ENCODE peak calls at places on chromosomes 1 and 21, in five cellular contexts. F is AML-193; H is Daoy; A is activated CD8-positive, alpha-beta T cell treated with anti-CD3 and anti-CD28 coated beads for 36 hours; G is DMS53. R is an unnamed sample.

GRCh38 chr1:111615874-111616715 is 3.5 kb upstream of the RAP1A start:
- DNase-seq in A (peak; percentile 75), F (peak; percentile 66), G (no peak), H (peak; percentile 72), R (no peak)

GRCh38 chr1:189697113-189697512 is 780.6 kb downstream of the BRINP3 start:
- DNase-seq in G (no peak), A (no peak), H (peak; percentile 1), F (no peak), R (no peak)

GRCh38 chr1:26786437-26787380 is 1.0 kb upstream of the PIGV start:
- DNase-seq in F (peak; percentile 69), H (peak; percentile 85), G (peak; percentile 66), A (peak; percentile 72), R (peak; percentile 16)

GRCh38 chr1:155379180-155379876 is 58.6 kb downstream of the RUSC1 start:
- DNase-seq in G (peak; percentile 48), F (peak; percentile 2), H (no peak), A (no peak), R (no peak)

GRCh38 chr1:7388488-7389185 is 382.5 kb upstream of the VAMP3 start:
- DNase-seq in G (no peak), H (peak; percentile 78), F (no peak), A (no peak), R (peak; percentile 57)

GRCh38 chr21:43196789-43197188 is 28.0 kb downstream of the CRYAA start:
- DNase-seq in G (no peak), A (no peak), F (no peak), H (no peak), R (no peak)

GRCh38 chr1:57424231-57425027 is 569 bp upstream of the DAB1 start:
- DNase-seq in G (peak; percentile 84), F (no peak), A (no peak), H (peak; percentile 64), R (peak; percentile 51)

GRCh38 chr1:154326546-154327465 is 1.5 kb downstream of the ATP8B2 start:
- DNase-seq in A (peak; percentile 49), F (no peak), H (peak; percentile 83), G (peak; percentile 48), R (no peak)

GRCh38 chr1:246166841-246167240 is 340.2 kb downstream of the SMYD3 start:
- DNase-seq in H (no peak), A (no peak), F (no peak), G (peak; percentile 62), R (no peak)

GRCh38 chr1:27176954-27177353 is 22.0 kb upstream of the SLC9A1 start:
- DNase-seq in G (no peak), F (no peak), H (no peak), A (no peak), R (no peak)

GRCh38 chr1:24108334-24109165 is 3.4 kb downstream of the MYOM3 start:
- DNase-seq in H (peak; percentile 91), F (no peak), A (no peak), G (peak; percentile 21), R (no peak)

GRCh38 chr1:109926662-109927300 is 16.1 kb downstream of the CSF1 start:
- DNase-seq in H (peak; percentile 43), F (no peak), G (no peak), A (no peak), R (no peak)

GRCh38 chr1:155013632-155014031 is 11.0 kb downstream of the ZBTB7B start:
- DNase-seq in H (no peak), F (no peak), G (no peak), A (no peak), R (no peak)

GRCh38 chr1:226132731-226133503 is 53.6 kb downstream of the ACBD3 start:
- DNase-seq in H (no peak), F (no peak), A (no peak), G (peak; percentile 30), R (no peak)

GRCh38 chr1:211469938-211470529 is 21.9 kb downstream of the RD3 start:
- DNase-seq in G (peak; percentile 99), H (peak; percentile 79), F (no peak), A (peak; percentile 63), R (no peak)

GRCh38 chr1:227038401-227038800 is 98.3 kb downstream of the COQ8A start:
- DNase-seq in F (no peak), A (no peak), H (no peak), G (no peak), R (no peak)

GRCh38 chr1:206608108-206608698 is 4.1 kb downstream of the EIF2D start:
- DNase-seq in G (peak; percentile 74), F (peak; percentile 10), A (peak; percentile 75), H (peak; percentile 53), R (no peak)

GRCh38 chr1:40612345-40612831 is 53.1 kb downstream of the RIMS3 start:
- DNase-seq in F (peak; percentile 59), A (peak; percentile 82), G (peak; percentile 83), H (peak; percentile 68), R (peak; percentile 23)

GRCh38 chr1:227913969-227914791 is 33.6 kb downstream of the WNT9A start:
- DNase-seq in H (peak; percentile 17), F (no peak), A (no peak), G (no peak), R (no peak)